ENCODE peak calls at places on chromosomes 6 and 20, in seven cellular contexts. J, W, G, D, K, E and S are unnamed samples.

GRCh38 chr6:105432797-105433196 is 29.9 kb upstream of the PREP start:
- DNase-seq in J (peak; percentile 10), W (peak; percentile 11), G (peak; percentile 71), D (peak; percentile 34), K (peak; percentile 69), E (peak; percentile 87), S (no peak)

GRCh38 chr20:25453035-25453810 is 45.8 kb downstream of the GINS1 start:
- DNase-seq in J (no peak), W (no peak), G (peak; percentile 27), D (no peak), K (peak; percentile 58), E (peak; percentile 3), S (no peak)

GRCh38 chr6:161215193-161215592 is 58.7 kb downstream of the AGPAT4 start:
- DNase-seq in J (peak; percentile 13), W (no peak), G (peak; percentile 100), D (no peak), K (peak; percentile 44), E (peak; percentile 95), S (no peak)

GRCh38 chr20:14336667-14337066 is 745 bp downstream of the FLRT3 start:
- DNase-seq in J (peak; percentile 12), W (peak; percentile 12), G (peak; percentile 37), D (no peak), K (peak; percentile 43), E (peak; percentile 48), S (peak; percentile 52)

GRCh38 chr6:167551634-167552630 is 227.0 kb downstream of the TTLL2 start:
- DNase-seq in J (no peak), W (no peak), G (no peak), D (no peak), K (no peak), E (no peak), S (no peak)

GRCh38 chr6:77461796-77462195 is 1.5 kb downstream of the HTR1B start:
- DNase-seq in J (no peak), W (no peak), G (no peak), D (no peak), K (no peak), E (no peak), S (no peak)

GRCh38 chr6:70520575-70520974 is 46.2 kb upstream of the SDHAF4 start:
- DNase-seq in J (peak; percentile 3), W (no peak), G (peak; percentile 36), D (no peak), K (no peak), E (peak; percentile 37), S (no peak)

GRCh38 chr6:65202738-65203137 is 504.3 kb downstream of the EYS start:
- DNase-seq in J (no peak), W (no peak), G (no peak), D (no peak), K (no peak), E (no peak), S (no peak)

GRCh38 chr20:9392892-9393857 is 121.2 kb upstream of the LAMP5 start:
- DNase-seq in J (peak; percentile 31), W (peak; percentile 91), G (peak; percentile 81), D (peak; percentile 41), K (peak; percentile 40), E (peak; percentile 83), S (peak; percentile 82)

GRCh38 chr6:84774174-84775158 is 10.1 kb upstream of the TBX18 start:
- DNase-seq in J (no peak), W (peak; percentile 86), G (no peak), D (no peak), K (peak; percentile 47), E (peak; percentile 85), S (peak; percentile 80)

GRCh38 chr6:37691904-37692806 is 5.5 kb downstream of the MDGA1 start:
- DNase-seq in J (peak; percentile 47), W (peak; percentile 85), G (peak; percentile 51), D (peak; percentile 51), K (peak; percentile 70), E (peak; percentile 74), S (peak; percentile 81)

GRCh38 chr6:83536034-83536646 is 23.8 kb downstream of the PRSS35 start:
- DNase-seq in J (peak; percentile 29), W (peak; percentile 86), G (peak; percentile 67), D (peak; percentile 36), K (peak; percentile 30), E (peak; percentile 64), S (peak; percentile 72)

GRCh38 chr6:87574237-87574636 is 15.6 kb downstream of the RARS2 start:
- DNase-seq in J (peak; percentile 75), W (no peak), G (no peak), D (no peak), K (peak; percentile 19), E (no peak), S (no peak)

GRCh38 chr6:35023091-35023490 is 118.0 kb downstream of the TCP11 start:
- DNase-seq in J (no peak), W (no peak), G (no peak), D (no peak), K (no peak), E (no peak), S (no peak)

GRCh38 chr6:35026434-35027222 is 114.5 kb downstream of the TCP11 start:
- DNase-seq in J (no peak), W (no peak), G (no peak), D (peak; percentile 13), K (peak; percentile 85), E (peak; percentile 81), S (no peak)

GRCh38 chr6:35025241-35026188 is 115.6 kb downstream of the TCP11 start:
- DNase-seq in J (no peak), W (peak; percentile 52), G (no peak), D (no peak), K (no peak), E (peak; percentile 46), S (no peak)

GRCh38 chr6:35023601-35024000 is 117.5 kb downstream of the TCP11 start:
- DNase-seq in J (no peak), W (no peak), G (no peak), D (no peak), K (no peak), E (no peak), S (no peak)

DNA sequence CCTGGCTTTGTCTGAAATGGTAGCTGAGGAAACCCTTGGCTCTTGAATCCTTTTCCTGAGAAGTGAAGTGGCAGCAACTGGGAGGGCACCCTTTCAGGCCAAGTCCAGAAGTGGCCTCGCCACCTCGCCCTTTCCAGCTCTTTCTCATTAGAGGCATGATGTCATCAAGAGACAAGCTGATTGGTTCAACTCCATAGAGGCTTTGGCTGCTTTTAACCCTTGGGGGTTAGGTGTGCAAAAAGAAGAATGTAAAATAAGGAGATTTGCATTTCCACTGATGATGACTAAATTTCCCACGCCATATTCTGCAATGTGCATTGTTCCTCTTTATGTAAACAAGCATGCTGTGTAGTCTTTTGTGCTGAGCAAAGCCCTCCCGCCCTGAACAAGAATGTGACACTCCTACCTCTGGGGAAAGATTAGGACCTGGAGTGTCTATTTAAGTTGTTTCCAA is 116.5 kb downstream of the TCP11 start:
- DNase-seq in J (peak; percentile 28), W (peak; percentile 69), G (peak; percentile 70), D (peak; percentile 29), K (peak; percentile 90), E (peak; percentile 81), S (peak; percentile 75)
- H3K27ac ChIP-seq in J (no peak overlapping the region), W (peak overlapping the region; percentile 46), G (no peak overlapping the region), D (no peak overlapping the region), K (peak overlapping the region; percentile 95), E (peak overlapping the region; percentile 26), S (no peak overlapping the region)

GRCh38 chr6:6004147-6004995 is 2.4 kb downstream of the NRN1 start:
- DNase-seq in J (no peak), W (peak; percentile 54), G (peak; percentile 29), D (no peak), K (peak; percentile 17), E (peak; percentile 61), S (peak; percentile 67)

GRCh38 chr6:6003334-6004146 is 3.2 kb downstream of the NRN1 start:
- DNase-seq in J (no peak), W (peak; percentile 76), G (no peak), D (no peak), K (peak; percentile 38), E (peak; percentile 77), S (peak; percentile 85)

GRCh38 chr6:6001443-6001842 is 5.3 kb downstream of the NRN1 start:
- DNase-seq in J (no peak), W (peak; percentile 28), G (no peak), D (no peak), K (no peak), E (peak; percentile 20), S (no peak)

GRCh38 chr6:6002005-6002808 is 4.5 kb downstream of the NRN1 start:
- DNase-seq in J (no peak), W (peak; percentile 77), G (no peak), D (no peak), K (no peak), E (peak; percentile 56), S (peak; percentile 68)

GRCh38 chr6:6002809-6003333 is 3.9 kb downstream of the NRN1 start:
- DNase-seq in J (no peak), W (no peak), G (no peak), D (no peak), K (no peak), E (no peak), S (peak; percentile 34)
- TF ChIP-seq EZH2 in J (no peak), W (peak; percentile 93), G (peak; percentile 76), D (no peak), K (peak; percentile 89), E (no peak), S (peak; percentile 70)

GRCh38 chr6:120996340-120996739 is 337.9 kb downstream of the TBC1D32 start:
- DNase-seq in J (no peak), W (no peak), G (no peak), D (no peak), K (no peak), E (no peak), S (no peak)

GRCh38 chr6:120993929-120994572 is 340.2 kb downstream of the TBC1D32 start:
- DNase-seq in J (no peak), W (no peak), G (no peak), D (no peak), K (no peak), E (no peak), S (no peak)

GRCh38 chr6:120990866-120991265 is 343.4 kb downstream of the TBC1D32 start:
- DNase-seq in J (no peak), W (no peak), G (no peak), D (no peak), K (no peak), E (no peak), S (no peak)

GRCh38 chr6:120992257-120992656 is 342.0 kb downstream of the TBC1D32 start:
- DNase-seq in J (no peak), W (no peak), G (no peak), D (no peak), K (no peak), E (no peak), S (no peak)

GRCh38 chr6:120994573-120994967 is 339.7 kb downstream of the TBC1D32 start:
- DNase-seq in J (no peak), W (no peak), G (no peak), D (no peak), K (no peak), E (peak; percentile 1), S (no peak)
- H3K27ac ChIP-seq in J (no peak overlapping the region), W (no peak overlapping the region), G (no peak overlapping the region), D (no peak overlapping the region), K (no peak overlapping the region), E (no peak overlapping the region), S (no peak overlapping the region)

DNA sequence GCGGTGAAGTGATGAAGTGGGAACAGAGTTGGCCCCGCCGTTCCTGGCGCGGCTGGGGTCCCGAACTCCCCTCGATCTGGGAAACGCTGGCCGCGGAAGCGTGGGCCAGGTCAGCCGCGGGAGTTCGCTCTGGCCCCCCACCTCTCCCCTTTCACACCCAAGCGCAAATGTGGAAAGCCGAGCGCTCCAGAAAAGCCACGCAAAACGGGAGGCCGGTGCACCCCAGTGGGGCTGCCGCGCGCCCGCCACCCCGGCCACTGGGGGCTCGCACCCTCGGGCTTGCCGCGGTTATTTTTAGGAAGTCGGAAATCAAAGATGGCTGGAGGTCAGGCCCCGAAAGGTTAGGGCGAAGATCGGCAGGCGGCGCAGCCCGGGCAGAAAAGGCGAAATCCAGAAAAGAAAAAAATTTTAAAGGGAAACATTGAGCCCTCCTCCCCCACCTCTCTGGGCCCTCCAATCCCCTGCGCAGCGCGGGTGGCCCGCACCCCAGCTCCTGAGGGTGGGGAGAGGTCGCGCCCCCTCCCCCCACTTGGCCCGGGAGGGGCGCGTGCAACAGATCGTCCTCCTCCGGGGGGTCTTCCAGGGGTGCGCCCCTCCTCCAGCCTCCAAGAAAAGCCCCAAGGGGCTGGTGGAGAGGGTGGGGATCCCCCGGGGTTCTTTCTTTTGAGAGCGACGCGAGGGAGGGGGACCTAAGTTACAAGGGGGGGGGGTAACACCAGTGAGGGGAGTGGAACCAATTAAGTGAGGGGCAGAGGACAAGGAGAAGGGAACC is 915 bp downstream of the SALL4 start:
- DNase-seq in J (no peak), W (peak; percentile 61), G (peak; percentile 7), D (no peak), K (no peak), E (peak; percentile 38), S (peak; percentile 78)
- TF ChIP-seq EZH2 in J (no peak), W (no peak), G (peak; percentile 59), D (no peak), K (peak; percentile 1), E (peak; percentile 49), S (peak; percentile 25)